ENCODE peak calls at places on chromosomes 4 and X, in five cellular contexts. R is K562, K is IMR-90, N is mesenchymal stem cell, G is neuronal stem cell. M is an unnamed sample.
A peak's percentile ranks its signal among the peaks of the same experiment; 100 is the strongest.

GRCh38 chrX:150683536-150684146 is 9.6 kb upstream of the MTMR1 start:
- DNase-seq in R (peak; percentile 27), K (peak; percentile 33), N (peak; percentile 46), G (no peak), M (no peak)

GRCh38 chr4:37917388-37917787 is 26.5 kb downstream of the TBC1D1 start:
- DNase-seq in R (no peak), K (no peak), N (no peak), G (no peak), M (no peak)

GRCh38 chr4:46393606-46394005 is 3.7 kb upstream of the GABRA2 start:
- DNase-seq in R (no peak), K (no peak), N (no peak), G (no peak), M (no peak)

GRCh38 chrX:72366746-72367145 is 61.0 kb upstream of the CITED1 start:
- DNase-seq in R (no peak), K (no peak), N (no peak), G (no peak), M (no peak)

GRCh38 chr4:156956359-156956758 is 15.2 kb downstream of the PDGFC start:
- DNase-seq in R (no peak), K (no peak), N (no peak), G (no peak), M (no peak)

GRCh38 chr4:164136181-164136616 is 617.7 kb upstream of the SMIM31 start:
- DNase-seq in R (no peak), K (peak; percentile 1), N (peak; percentile 71), G (no peak), M (no peak)

GRCh38 chr4:6275898-6276563 is 6.4 kb downstream of the WFS1 start:
- DNase-seq in R (no peak), K (no peak), N (no peak), G (no peak), M (no peak)

GRCh38 chr4:10022346-10023049 is 1.2 kb upstream of the SLC2A9 start:
- DNase-seq in R (no peak), K (no peak), N (no peak), G (no peak), M (no peak)

GRCh38 chr4:150315175-150315574 is 236.9 kb downstream of the DCLK2 start:
- DNase-seq in R (no peak), K (no peak), N (no peak), G (no peak), M (no peak)

GRCh38 chrX:29665532-29665931 is 549.8 kb upstream of the MAGEB2 start:
- DNase-seq in R (no peak), K (no peak), N (no peak), G (no peak), M (no peak)

GRCh38 chr4:157172011-157172410 is 48.5 kb upstream of the GRIA2 start:
- DNase-seq in R (no peak), K (peak; percentile 31), N (no peak), G (no peak), M (no peak)

GRCh38 chr4:140688711-140689598 is 67.2 kb downstream of the TBC1D9 start:
- DNase-seq in R (no peak), K (peak; percentile 23), N (peak; percentile 7), G (no peak), M (no peak)

GRCh38 chr4:125091031-125091540 is 223.7 kb upstream of the FAT4 start:
- DNase-seq in R (no peak), K (no peak), N (no peak), G (no peak), M (no peak)

GRCh38 chr4:80189581-80189955 is 7.7 kb upstream of the PRDM8 start:
- DNase-seq in R (no peak), K (no peak), N (no peak), G (no peak), M (no peak)

GRCh38 chrX:21438792-21439191 is 64.6 kb downstream of the CNKSR2 start:
- DNase-seq in R (no peak), K (no peak), N (no peak), G (no peak), M (no peak)

GRCh38 chr4:1981251-1982055 is 27.3 kb downstream of the NELFA start:
- DNase-seq in R (peak; percentile 80), K (peak; percentile 11), N (no peak), G (no peak), M (no peak)

GRCh38 chr4:142719854-142720541 is 126.1 kb downstream of the INPP4B start:
- DNase-seq in R (no peak), K (peak; percentile 21), N (peak; percentile 9), G (no peak), M (no peak)

GRCh38 chrX:11427082-11428033 is 134.1 kb downstream of the AMELX start:
- DNase-seq in R (peak; percentile 71), K (no peak), N (no peak), G (peak; percentile 8), M (no peak)

GRCh38 chrX:150897371-150898319 is 823 bp downstream of the CD99L2 start:
- DNase-seq in R (no peak), K (no peak), N (peak; percentile 45), G (no peak), M (no peak)

GRCh38 chr4:120293341-120293740 is 226.7 kb upstream of the MAD2L1 start:
- DNase-seq in R (no peak), K (no peak), N (no peak), G (no peak), M (no peak)

GRCh38 chr4:53015681-53016080 is 153.6 kb downstream of the RASL11B start:
- DNase-seq in R (no peak), K (peak; percentile 81), N (peak; percentile 73), G (peak; percentile 48), M (no peak)

GRCh38 chr4:56752985-56753384 is 68.5 kb downstream of the SPINK2 start:
- DNase-seq in R (no peak), K (no peak), N (no peak), G (no peak), M (no peak)

GRCh38 chr4:109009909-109010308 is 247.1 kb upstream of the ETNPPL start:
- DNase-seq in R (no peak), K (peak; percentile 84), N (peak; percentile 72), G (no peak), M (peak; percentile 15)

GRCh38 chr4:87679449-87680169 is 29.5 kb downstream of the DMP1 start:
- DNase-seq in R (peak; percentile 67), K (peak; percentile 58), N (peak; percentile 65), G (peak; percentile 75), M (peak; percentile 4)

GRCh38 chrX:31071262-31071661 is 579 bp downstream of the FTHL17 start:
- DNase-seq in R (no peak), K (no peak), N (no peak), G (no peak), M (no peak)

GRCh38 chrX:101370888-101371504 is 15.0 kb downstream of the BTK start:
- DNase-seq in R (no peak), K (no peak), N (no peak), G (no peak), M (no peak)

GRCh38 chr4:118760092-118760491 is 74.9 kb downstream of the METTL14 start:
- DNase-seq in R (no peak), K (no peak), N (no peak), G (no peak), M (no peak)

GRCh38 chr4:144480068-144480467 is 165.9 kb upstream of the HHIP start:
- DNase-seq in R (no peak), K (no peak), N (no peak), G (no peak), M (no peak)

GRCh38 chr4:106585920-106586349 is 217.4 kb upstream of the GIMD1 start:
- DNase-seq in R (no peak), K (no peak), N (no peak), G (no peak), M (peak; percentile 35)

GRCh38 chr4:158649111-158649680 is 22.5 kb downstream of the C4orf46 start:
- DNase-seq in R (no peak), K (no peak), N (no peak), G (no peak), M (no peak)

GRCh38 chrX:21960569-21960968 is 20.1 kb downstream of the SMS start:
- DNase-seq in R (no peak), K (no peak), N (peak; percentile 38), G (no peak), M (no peak)

GRCh38 chrX:115356369-115356768 is 66.9 kb downstream of the LUZP4 start:
- DNase-seq in R (no peak), K (no peak), N (no peak), G (no peak), M (no peak)

GRCh38 chrX:115348440-115349225 is 59.1 kb downstream of the LUZP4 start:
- DNase-seq in R (no peak), K (no peak), N (no peak), G (no peak), M (no peak)

GRCh38 chrX:115344885-115345653 is 55.6 kb downstream of the LUZP4 start:
- DNase-seq in R (no peak), K (peak; percentile 95), N (peak; percentile 97), G (peak; percentile 18), M (peak; percentile 33)

GRCh38 chrX:115345654-115346014 is 56.1 kb downstream of the LUZP4 start:
- DNase-seq in R (no peak), K (no peak), N (peak; percentile 63), G (no peak), M (no peak)

DNA sequence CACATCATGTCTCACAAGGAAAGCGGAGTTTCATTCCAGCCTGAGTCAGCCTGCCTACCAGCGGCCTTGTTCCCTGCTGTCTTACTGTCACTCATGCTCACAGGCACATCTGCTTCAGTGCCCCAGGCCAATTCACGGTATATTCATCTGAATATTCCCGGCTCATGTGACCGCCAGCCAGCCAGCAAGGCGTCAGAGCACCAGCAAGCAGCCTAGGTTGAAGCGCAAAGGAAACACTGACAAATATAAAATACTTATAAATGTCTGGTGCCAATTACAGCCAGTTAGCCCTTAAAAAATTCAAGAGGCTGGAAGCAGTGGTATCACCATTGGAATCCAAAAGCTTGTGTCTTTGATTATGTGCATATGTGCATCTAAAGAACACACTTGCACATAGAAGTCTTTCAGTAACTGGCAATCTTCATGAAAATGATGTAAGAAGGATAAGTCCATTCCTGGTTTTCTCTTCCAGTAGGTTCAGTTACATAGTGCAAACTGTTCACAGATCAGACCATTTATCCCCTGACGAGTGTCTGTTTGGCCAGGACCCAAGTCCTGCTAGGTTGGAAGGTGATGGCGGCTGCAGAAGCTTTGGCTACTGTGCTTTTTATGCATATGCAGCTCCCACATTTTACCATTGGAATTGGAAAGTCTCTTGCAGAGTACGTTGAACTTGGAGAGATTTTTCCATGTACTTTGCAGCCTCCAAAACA is 61.3 kb downstream of the LUZP4 start:
- DNase-seq in R (no peak), K (no peak), N (no peak), G (no peak), M (no peak)
- H2AFZ ChIP-seq in R (no peak overlapping the region), K (peak overlapping the region; percentile 64), N (no peak overlapping the region), G (no peak overlapping the region), M (no peak overlapping the region)

DNA sequence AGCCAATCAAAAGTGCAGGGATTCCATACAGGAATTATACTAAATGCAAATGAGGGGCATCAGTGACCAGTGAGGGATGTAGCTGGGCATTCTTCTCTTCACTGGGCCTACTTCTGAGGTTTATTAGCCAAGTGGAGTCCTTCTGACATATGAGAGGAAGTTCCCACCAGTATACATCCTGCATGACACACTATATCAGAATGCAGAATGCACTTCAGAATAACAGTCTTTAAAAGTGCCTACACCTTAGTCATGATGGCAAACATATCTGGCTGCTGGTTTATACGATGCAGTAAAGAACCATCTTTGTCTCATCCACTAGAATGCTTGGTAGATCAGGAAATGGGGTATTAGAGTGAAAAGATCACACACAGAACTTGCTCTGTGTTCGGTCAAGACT is 180.3 kb upstream of the PPARGC1A start:
- DNase-seq in R (no peak), K (peak; percentile 96), N (peak; percentile 86), G (no peak), M (peak; percentile 9)
- H3K9ac ChIP-seq in R (no peak overlapping the region), K (no peak overlapping the region), N (no peak overlapping the region), G (no peak overlapping the region), M (no peak overlapping the region)

GRCh38 chrX:55161581-55161980 is 58.6 kb upstream of the PAGE5 start:
- DNase-seq in R (no peak), K (no peak), N (no peak), G (peak; percentile 0), M (no peak)
- H2AFZ ChIP-seq in R (peak overlapping the region; percentile 99), K (peak overlapping the region; percentile 95), N (peak overlapping the region; percentile 86), G (peak overlapping the region; percentile 88), M (peak overlapping the region; percentile 83)

GRCh38 chr4:47533689-47534347 is 48.7 kb downstream of the ATP10D start:
- DNase-seq in R (no peak), K (peak; percentile 37), N (no peak), G (no peak), M (no peak)
- H3K9ac ChIP-seq in R (no peak overlapping the region), K (no peak overlapping the region), N (no peak overlapping the region), G (no peak overlapping the region), M (no peak overlapping the region)

M was measured in keratinocyte.